ENCODE peak calls at places on chromosomes 13 and 19, in six cellular contexts. V is bronchial epithelial cell; R is stimulated activated CD4-positive, alpha-beta T cell treated with anti-CD3 and anti-CD28 coated beads, Interleukin-4, amount 100 ng/mL, for 24 hours; N is non-pigmented ciliary epithelial cell; P is AG04450; D is putamen. U is an unnamed sample.

GRCh38 chr13:19959831-19960672 is 1.5 kb downstream of the ZMYM2 start:
- DNase-seq in P (peak), N (peak), V (peak), R (peak), D (peak), U (peak)

GRCh38 chr13:99339736-99340392 is 32.7 kb upstream of the GPR183 start:
- DNase-seq in P (no peak), V (peak), D (no peak), R (peak), N (no peak), U (no peak)

GRCh38 chr19:41641879-41642485 is 15.1 kb upstream of the CEACAM4 start:
- DNase-seq in D (peak), V (peak), R (peak), P (peak), N (peak), U (no peak)

GRCh38 chr19:4067396-4068057 is 828 bp upstream of the ZBTB7A start:
- DNase-seq in N (no peak), R (no peak), D (no peak), P (no peak), V (no peak), U (no peak)

GRCh38 chr13:114135731-114136171 is 3.3 kb upstream of the RASA3 start:
- DNase-seq in D (no peak), P (no peak), V (no peak), N (no peak), R (no peak), U (no peak)

GRCh38 chr19:51497666-51498065 is 3.9 kb downstream of the SIGLEC12 start:
- DNase-seq in P (no peak), D (no peak), N (no peak), R (no peak), V (no peak), U (no peak)

GRCh38 chr19:35107541-35107939 is 8.1 kb upstream of the FXYD3 start:
- DNase-seq in N (no peak), D (peak), R (peak), V (peak), P (no peak), U (no peak)

GRCh38 chr19:49761625-49762311 is 1.3 kb downstream of the TSKS start:
- DNase-seq in R (no peak), P (no peak), D (no peak), N (no peak), V (no peak), U (no peak)

GRCh38 chr13:100044936-100045335 is 44.0 kb upstream of the PCCA start:
- DNase-seq in D (no peak), P (no peak), V (no peak), R (no peak), N (no peak), U (no peak)

GRCh38 chr19:58559275-58560006 is 1.0 kb upstream of the UBE2M start:
- DNase-seq in P (peak), V (peak), D (peak), N (no peak), R (peak), U (peak)

GRCh38 chr13:100433475-100433874 is 155.1 kb downstream of the GGACT start:
- DNase-seq in N (no peak), D (no peak), R (no peak), V (no peak), P (no peak), U (no peak)

GRCh38 chr19:50815443-50815842 is 8.1 kb downstream of the KLK1 start:
- DNase-seq in V (no peak), R (no peak), N (no peak), P (no peak), D (no peak), U (no peak)

GRCh38 chr19:18648971-18649310 is 12.1 kb downstream of the KLHL26 start:
- DNase-seq in P (no peak), D (no peak), N (no peak), V (no peak), R (no peak), U (no peak)

GRCh38 chr19:51066816-51067215 is 1.9 kb upstream of the KLK13 start:
- DNase-seq in N (no peak), P (no peak), R (no peak), V (no peak), D (no peak), U (no peak)

GRCh38 chr19:35000647-35001501 is 751 bp downstream of the GRAMD1A start:
- DNase-seq in N (no peak), D (no peak), R (peak), P (no peak), V (peak), U (peak)

GRCh38 chr19:13241321-13242104 is 91.3 kb downstream of the IER2 start:
- DNase-seq in N (no peak), V (no peak), P (no peak), D (peak), R (peak), U (no peak)

GRCh38 chr19:51272183-51272817 is 21.4 kb downstream of the SIGLECL1 start:
- DNase-seq in P (no peak), R (no peak), D (no peak), V (no peak), N (no peak), U (no peak)

GRCh38 chr19:19595171-19595701 is 23.3 kb downstream of the PBX4 start:
- DNase-seq in P (no peak), D (no peak), R (no peak), V (peak), N (no peak), U (peak)

GRCh38 chr13:27607125-27607524 is 13.2 kb downstream of the LNX2 start:
- DNase-seq in V (peak), N (peak), R (no peak), P (peak), D (no peak), U (no peak)

GRCh38 chr19:7512400-7512851 is 3.5 kb upstream of the ZNF358 start:
- DNase-seq in R (no peak), V (no peak), N (no peak), D (no peak), P (no peak), U (no peak)

GRCh38 chr19:8307965-8308866 is at the start of gene CD320:
- DNase-seq in N (peak), P (peak), R (peak), V (peak), D (peak), U (peak)

GRCh38 chr13:79782541-79783216 is 301.7 kb downstream of the NDFIP2 start:
- DNase-seq in V (peak), D (peak), N (peak), R (no peak), P (peak), U (no peak)

GRCh38 chr13:93522486-93522885 is 295.9 kb downstream of the GPC6 start:
- DNase-seq in R (no peak), D (no peak), N (peak), V (no peak), P (no peak), U (no peak)

GRCh38 chr13:110458594-110459365 is 102.7 kb downstream of the RAB20 start:
- DNase-seq in R (no peak), D (no peak), P (no peak), N (no peak), V (no peak), U (no peak)

GRCh38 chr13:97976551-97977375 is 23.3 kb downstream of the IPO5 start:
- DNase-seq in R (peak), D (peak), P (no peak), N (no peak), V (no peak), U (no peak)

GRCh38 chr19:52345162-52345561 is 9.1 kb downstream of the ZNF610 start:
- DNase-seq in V (no peak), P (no peak), D (no peak), N (no peak), R (no peak), U (no peak)

GRCh38 chr13:110070511-110071120 is 236.3 kb downstream of the COL4A1 start:
- DNase-seq in D (no peak), V (peak), R (no peak), P (peak), N (peak), U (no peak)

GRCh38 chr19:57829316-57829715 is 783 bp upstream of the ZNF587B start:
- DNase-seq in R (no peak), D (no peak), N (no peak), P (no peak), V (no peak), U (no peak)

GRCh38 chr19:38919837-38920528 is 8.0 kb upstream of the CCER2 start:
- DNase-seq in R (no peak), D (no peak), N (no peak), V (no peak), P (no peak), U (no peak)

GRCh38 chr13:113458218-113459065 is 5.2 kb upstream of the ADPRHL1 start:
- DNase-seq in P (peak), R (no peak), V (no peak), N (no peak), D (no peak), U (no peak)

GRCh38 chr19:31499826-31500539 is 150.7 kb upstream of the TSHZ3 start:
- DNase-seq in N (no peak), D (no peak), P (no peak), V (no peak), R (no peak), U (no peak)

GRCh38 chr19:42433503-42434260 is 6.5 kb upstream of the LIPE start:
- DNase-seq in N (no peak), D (peak), V (peak), R (peak), P (no peak), U (peak)